ENCODE peak calls at places on chromosome 2, in six cellular contexts. One of them, this sample, is unnamed.
A peak's percentile ranks its signal among the peaks of the same experiment; 100 is the strongest.

GRCh38 chr2:26555246-26556133 is 77.6 kb upstream of the OTOF start:
- DNase-seq in WTC11: no peak
- DNase-seq in fibroblast of the conjunctiva: no peak
- DNase-seq in ELF-1: peak; percentile 37
- DNase-seq in fibroblast of gingiva: no peak
- DNase-seq in T-cell: no peak
- DNase-seq in this sample: no peak

GRCh38 chr2:228469721-228470120 is 288.2 kb upstream of the SPHKAP start:
- DNase-seq in fibroblast of gingiva: no peak
- DNase-seq in fibroblast of the conjunctiva: no peak
- DNase-seq in T-cell: no peak
- DNase-seq in WTC11: no peak
- DNase-seq in ELF-1: no peak
- DNase-seq in this sample: no peak

GRCh38 chr2:73284296-73285161 is at the start of gene FBXO41:
- DNase-seq in fibroblast of the conjunctiva: no peak
- DNase-seq in WTC11: peak; percentile 86
- DNase-seq in fibroblast of gingiva: peak; percentile 28
- DNase-seq in T-cell: peak; percentile 48
- DNase-seq in ELF-1: peak; percentile 31
- DNase-seq in this sample: no peak

GRCh38 chr2:104412384-104412783 is 441.5 kb upstream of the POU3F3 start:
- DNase-seq in fibroblast of gingiva: no peak
- DNase-seq in fibroblast of the conjunctiva: no peak
- DNase-seq in WTC11: peak; percentile 65
- DNase-seq in ELF-1: peak; percentile 37
- DNase-seq in T-cell: no peak
- DNase-seq in this sample: no peak

GRCh38 chr2:138415891-138416494 is 85.6 kb upstream of the SPOPL start:
- DNase-seq in ELF-1: no peak
- DNase-seq in fibroblast of gingiva: peak; percentile 6
- DNase-seq in T-cell: no peak
- DNase-seq in fibroblast of the conjunctiva: no peak
- DNase-seq in WTC11: no peak
- DNase-seq in this sample: peak; percentile 12

GRCh38 chr2:239519921-239520585 is 119.2 kb upstream of the HDAC4 start:
- DNase-seq in T-cell: no peak
- DNase-seq in WTC11: no peak
- DNase-seq in fibroblast of the conjunctiva: no peak
- DNase-seq in ELF-1: no peak
- DNase-seq in fibroblast of gingiva: no peak
- DNase-seq in this sample: no peak

GRCh38 chr2:26312471-26312870 is 33.5 kb upstream of the SELENOI start:
- DNase-seq in WTC11: no peak
- DNase-seq in fibroblast of the conjunctiva: no peak
- DNase-seq in fibroblast of gingiva: no peak
- DNase-seq in T-cell: no peak
- DNase-seq in ELF-1: no peak
- DNase-seq in this sample: no peak

GRCh38 chr2:58856100-58856499 is 615.0 kb upstream of the FANCL start:
- DNase-seq in fibroblast of the conjunctiva: no peak
- DNase-seq in fibroblast of gingiva: no peak
- DNase-seq in ELF-1: peak; percentile 57
- DNase-seq in WTC11: no peak
- DNase-seq in T-cell: no peak
- DNase-seq in this sample: no peak

GRCh38 chr2:102063360-102063947 is 71.7 kb downstream of the IL1R2 start:
- DNase-seq in WTC11: no peak
- DNase-seq in fibroblast of the conjunctiva: no peak
- DNase-seq in ELF-1: peak; percentile 39
- DNase-seq in fibroblast of gingiva: peak; percentile 91
- DNase-seq in T-cell: no peak
- DNase-seq in this sample: peak; percentile 37

GRCh38 chr2:12074126-12074883 is 327.9 kb downstream of the LPIN1 start:
- DNase-seq in T-cell: peak; percentile 21
- DNase-seq in fibroblast of gingiva: no peak
- DNase-seq in WTC11: no peak
- DNase-seq in ELF-1: peak; percentile 37
- DNase-seq in fibroblast of the conjunctiva: no peak
- DNase-seq in this sample: no peak

GRCh38 chr2:3726511-3726910 is 23.1 kb downstream of the DCDC2C start:
- DNase-seq in fibroblast of the conjunctiva: no peak
- DNase-seq in WTC11: no peak
- DNase-seq in ELF-1: no peak
- DNase-seq in T-cell: no peak
- DNase-seq in fibroblast of gingiva: no peak
- DNase-seq in this sample: no peak

GRCh38 chr2:190791347-190791982 is 89.2 kb upstream of the GLS start:
- DNase-seq in fibroblast of gingiva: peak; percentile 43
- DNase-seq in fibroblast of the conjunctiva: no peak
- DNase-seq in ELF-1: no peak
- DNase-seq in WTC11: no peak
- DNase-seq in T-cell: no peak
- DNase-seq in this sample: peak; percentile 51